ENCODE peak calls at places on chromosomes 7 and 10, in four cellular contexts. P, H, A and K are unnamed samples.

GRCh38 chr7:120991570-120991969 is 3.1 kb downstream of the CPED1 start:
- DNase-seq in P (no peak), H (no peak), A (no peak), K (no peak)

GRCh38 chr7:134367956-134368749 is 51.4 kb upstream of the SLC35B4 start:
- DNase-seq in P (no peak), H (no peak), A (no peak), K (no peak)

GRCh38 chr10:44975487-44976331 is 2.9 kb downstream of the DEPP1 start:
- DNase-seq in P (peak), H (peak), A (peak), K (no peak)

GRCh38 chr7:69177941-69178494 is 420.3 kb upstream of the AUTS2 start:
- DNase-seq in P (no peak), H (no peak), A (no peak), K (no peak)

GRCh38 chr10:110651044-110651958 is 7.2 kb downstream of the RBM20 start:
- DNase-seq in P (peak), H (peak), A (no peak), K (no peak)

GRCh38 chr7:74627699-74628411 is 29.7 kb upstream of the GTF2I start:
- DNase-seq in P (peak), H (no peak), A (no peak), K (no peak)

GRCh38 chr10:102384053-102384452 is 11.5 kb upstream of the NFKB2 start:
- DNase-seq in P (no peak), H (no peak), A (no peak), K (no peak)

GRCh38 chr7:151857412-151857811 is 19.5 kb downstream of the PRKAG2 start:
- DNase-seq in P (no peak), H (no peak), A (no peak), K (no peak)

GRCh38 chr10:44619975-44620374 is 235.1 kb upstream of the CXCL12 start:
- DNase-seq in P (no peak), H (no peak), A (no peak), K (no peak)

GRCh38 chr10:2984682-2985081 is 82.7 kb upstream of the PFKP start:
- DNase-seq in P (peak), H (no peak), A (no peak), K (no peak)

GRCh38 chr7:131011976-131012375 is 278.0 kb upstream of the KLF14 start:
- DNase-seq in P (no peak), H (no peak), A (no peak), K (no peak)

GRCh38 chr7:92330835-92331438 is 85.2 kb downstream of the ANKIB1 start:
- DNase-seq in P (no peak), H (no peak), A (no peak), K (no peak)

GRCh38 chr7:3154881-3155494 is 111.3 kb upstream of the CARD11 start:
- DNase-seq in P (peak), H (no peak), A (peak), K (peak)

GRCh38 chr7:159025161-159025779 is 119.4 kb downstream of the VIPR2 start:
- DNase-seq in P (no peak), H (peak), A (no peak), K (no peak)

GRCh38 chr10:114874827-114875541 is 53.4 kb downstream of the FHIP2A start:
- DNase-seq in P (peak), H (no peak), A (no peak), K (no peak)

GRCh38 chr10:50594012-50594411 is 29.7 kb downstream of the SGMS1 start:
- DNase-seq in P (no peak), H (no peak), A (no peak), K (no peak)

GRCh38 chr7:128909605-128910568 is 622 bp downstream of the KCP start:
- DNase-seq in P (no peak), H (peak), A (no peak), K (no peak)

GRCh38 chr10:43671659-43672555 is 23.2 kb upstream of the ZNF32 start:
- DNase-seq in P (peak), H (no peak), A (peak), K (no peak)

GRCh38 chr7:98831641-98832221 is 38.1 kb downstream of the TMEM130 start:
- DNase-seq in P (peak), H (no peak), A (no peak), K (peak)

GRCh38 chr7:16745645-16746044 is 7.9 kb upstream of the TSPAN13 start:
- DNase-seq in P (no peak), H (no peak), A (no peak), K (no peak)

GRCh38 chr10:98378722-98379121 is 36.3 kb downstream of the PYROXD2 start:
- DNase-seq in P (no peak), H (no peak), A (no peak), K (no peak)

GRCh38 chr7:3218561-3219225 is 82.4 kb upstream of the SDK1 start:
- DNase-seq in P (no peak), H (no peak), A (no peak), K (no peak)

GRCh38 chr10:48634198-48634983 is 29.5 kb upstream of the ARHGAP22 start:
- DNase-seq in P (peak), H (peak), A (no peak), K (no peak)

GRCh38 chr7:13830604-13830915 is 158.9 kb downstream of the ETV1 start:
- DNase-seq in P (no peak), H (no peak), A (no peak), K (no peak)

GRCh38 chr7:44666566-44666965 is 60.1 kb downstream of the OGDH start:
- DNase-seq in P (no peak), H (no peak), A (no peak), K (no peak)

GRCh38 chr7:150962743-150963399 is 15.2 kb downstream of the KCNH2 start:
- DNase-seq in P (peak), H (no peak), A (peak), K (peak)

GRCh38 chr7:8217200-8218068 is 44.5 kb downstream of the ICA1 start:
- DNase-seq in P (peak), H (no peak), A (no peak), K (no peak)

GRCh38 chr7:66267249-66267648 is 62.1 kb downstream of the TPST1 start:
- DNase-seq in P (no peak), H (no peak), A (no peak), K (no peak)

GRCh38 chr10:4271193-4271592 is 486.2 kb upstream of the KLF6 start:
- DNase-seq in P (no peak), H (no peak), A (no peak), K (no peak)

GRCh38 chr7:473870-474604 is 45.6 kb downstream of the PDGFA start:
- DNase-seq in P (no peak), H (peak), A (no peak), K (no peak)

DNA sequence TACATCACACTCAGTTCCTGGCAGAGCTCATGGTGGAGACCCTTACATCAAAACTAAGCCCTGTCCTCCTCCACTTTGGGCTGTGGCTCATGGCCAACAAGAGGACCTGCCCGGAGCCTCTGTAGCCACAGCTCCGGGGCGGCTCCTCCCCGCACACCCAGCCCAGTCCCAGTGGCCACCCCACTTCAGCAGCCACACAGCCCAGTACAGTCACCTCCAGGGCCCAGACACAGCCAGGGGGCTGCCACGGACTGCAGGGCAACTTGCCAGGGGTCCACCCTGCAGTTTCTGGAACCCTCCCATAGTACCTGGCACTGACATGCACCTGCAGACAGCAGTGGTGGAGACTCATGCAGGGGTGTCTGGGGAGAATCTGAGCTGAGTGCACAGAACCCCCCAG is 11.8 kb downstream of the ADGRA1 start:
- DNase-seq in P (no peak), H (no peak), A (no peak), K (no peak)
- TF ChIP-seq CTCF in P (no peak), H (no peak), A (no peak), K (no peak)

GRCh38 chr7:101868191-101868950 is 50.9 kb downstream of the CUX1 start:
- DNase-seq in P (no peak), H (no peak), A (no peak), K (no peak)

GRCh38 chr7:101871351-101871750 is 53.9 kb downstream of the CUX1 start:
- DNase-seq in P (no peak), H (no peak), A (no peak), K (no peak)

GRCh38 chr7:101869026-101869900 is 51.8 kb downstream of the CUX1 start:
- DNase-seq in P (no peak), H (no peak), A (no peak), K (no peak)

GRCh38 chr7:101869901-101870290 is 52.5 kb downstream of the CUX1 start:
- DNase-seq in P (no peak), H (no peak), A (no peak), K (no peak)

GRCh38 chr7:101870361-101871062 is 53.1 kb downstream of the CUX1 start:
- DNase-seq in P (no peak), H (no peak), A (peak), K (no peak)
- TF ChIP-seq CTCF in P (no peak), H (no peak), A (no peak), K (no peak)

DNA sequence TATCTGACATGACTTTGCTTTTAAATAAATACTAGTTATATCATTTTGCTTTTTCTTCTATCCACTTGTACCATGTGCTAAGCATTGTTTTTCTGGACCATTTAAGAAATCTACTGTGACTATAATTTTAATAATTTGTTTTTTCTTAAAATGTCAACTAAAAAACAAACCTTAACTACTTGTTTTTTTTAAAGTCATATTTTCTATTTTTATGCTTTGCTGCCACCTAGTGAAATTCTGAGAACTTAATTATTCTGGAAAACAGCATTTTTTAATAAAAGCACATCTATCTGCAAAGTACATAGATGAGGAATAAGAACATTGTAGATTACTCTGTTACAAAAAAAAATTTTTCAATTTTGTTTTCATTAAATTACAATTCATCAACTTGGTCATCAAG is 47.4 kb downstream of the ORC5 start:
- DNase-seq in P (no peak), H (no peak), A (no peak), K (no peak)
- TF ChIP-seq CTCF in P (no peak), H (peak), A (no peak), K (peak)

DNA sequence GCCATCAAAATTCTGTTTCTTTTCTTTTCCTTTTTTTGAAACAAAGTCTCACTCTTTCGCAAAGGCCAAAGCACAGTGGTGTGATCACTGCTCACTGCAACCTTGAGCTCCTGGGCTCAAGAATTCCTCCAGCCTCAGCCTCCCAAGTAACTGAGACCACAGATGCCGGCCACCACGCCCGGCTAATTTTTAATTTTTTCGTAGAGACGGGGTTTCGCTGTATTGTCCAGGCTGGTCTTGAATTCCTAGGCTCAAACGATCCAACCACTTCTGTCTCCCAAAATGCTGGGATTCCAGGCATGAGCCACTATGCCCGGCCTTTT is 25.7 kb upstream of the TRIM56 start:
- DNase-seq in P (no peak), H (no peak), A (no peak), K (no peak)
- TF ChIP-seq CTCF in P (no peak), H (no peak), A (no peak), K (peak)

GRCh38 chr10:60098676-60099601 is 192.6 kb upstream of the CCDC6 start:
- DNase-seq in P (peak), H (no peak), A (no peak), K (no peak)

GRCh38 chr10:60099998-60100747 is 193.8 kb upstream of the CCDC6 start:
- DNase-seq in P (peak), H (no peak), A (no peak), K (no peak)

GRCh38 chr10:60096761-60097513 is 190.6 kb upstream of the CCDC6 start:
- DNase-seq in P (peak), H (no peak), A (no peak), K (no peak)

GRCh38 chr10:60105195-60105812 is 198.9 kb upstream of the CCDC6 start:
- DNase-seq in P (no peak), H (no peak), A (no peak), K (no peak)

DNA sequence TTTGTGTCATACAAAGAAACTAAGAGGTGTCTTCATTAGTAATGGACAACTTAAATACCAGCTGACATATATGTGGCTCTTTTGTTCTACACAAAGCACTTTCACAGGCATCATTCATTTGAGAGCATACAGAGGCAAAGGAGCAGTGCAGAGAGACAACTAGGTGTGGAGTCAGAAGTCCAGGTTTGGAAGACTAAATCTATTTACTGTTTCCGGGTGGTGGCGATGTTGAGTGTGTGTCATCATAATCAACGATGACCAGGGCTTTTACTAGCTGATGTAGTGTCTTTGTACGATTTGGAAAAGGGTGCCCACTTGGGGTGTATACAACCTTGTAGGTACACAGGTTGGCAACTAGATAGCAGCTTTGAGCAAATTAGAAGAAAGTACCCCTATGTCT is 195.5 kb upstream of the CCDC6 start:
- DNase-seq in P (no peak), H (no peak), A (no peak), K (no peak)
- TF ChIP-seq CTCF in P (no peak), H (no peak), A (no peak), K (no peak)